ENCODE peak calls at places on chromosomes 12 and 14, in four cellular contexts. S is left ventricle myocardium inferior, P is Karpas-422, H is fibroblast of lung. D is an unnamed sample.

GRCh38 chr12:101372431-101372830 is 35.1 kb downstream of the ARL1 start:
- DNase-seq in S (no peak), P (peak), H (no peak), D (no peak)

GRCh38 chr12:47408171-47408871 is 297.5 kb downstream of the RPAP3 start:
- DNase-seq in S (no peak), P (peak), H (no peak), D (no peak)

GRCh38 chr14:65961004-65961403 is 525.2 kb upstream of the CCDC196 start:
- DNase-seq in S (peak), P (peak), H (peak), D (no peak)

GRCh38 chr12:105289114-105289904 is 41.2 kb upstream of the C12orf75 start:
- DNase-seq in S (no peak), P (no peak), H (peak), D (no peak)

GRCh38 chr12:121494093-121494787 is 86.6 kb downstream of the KDM2B start:
- DNase-seq in S (peak), P (peak), H (no peak), D (no peak)

GRCh38 chr14:24190416-24190815 is 1.8 kb upstream of the IPO4 start:
- DNase-seq in S (no peak), P (no peak), H (no peak), D (no peak)

GRCh38 chr12:71780207-71780822 is 25.7 kb downstream of the RAB21 start:
- DNase-seq in S (no peak), P (peak), H (peak), D (no peak)

GRCh38 chr12:65827827-65828231 is 3.5 kb downstream of the HMGA2 start:
- DNase-seq in S (no peak), P (no peak), H (peak), D (no peak)

GRCh38 chr12:133203344-133204263 is 22.3 kb downstream of the ZNF268 start:
- DNase-seq in S (no peak), P (no peak), H (peak), D (no peak)

GRCh38 chr14:49461529-49462401 is 124.4 kb downstream of the RPS29 start:
- DNase-seq in S (no peak), P (peak), H (peak), D (no peak)

GRCh38 chr14:105840266-105841021 is 314.1 kb downstream of the TMEM121 start:
- DNase-seq in S (no peak), P (no peak), H (no peak), D (no peak)

GRCh38 chr14:24172261-24172860 is 481 bp downstream of the REC8 start:
- DNase-seq in S (no peak), P (no peak), H (no peak), D (no peak)

GRCh38 chr12:127272864-127273263 is 994.1 kb upstream of the TMEM132C start:
- DNase-seq in S (no peak), P (no peak), H (peak), D (no peak)

GRCh38 chr12:21819678-21820077 is 45.2 kb upstream of the KCNJ8 start:
- DNase-seq in S (no peak), P (no peak), H (no peak), D (no peak)

GRCh38 chr14:102333795-102334415 is 14.4 kb downstream of the ZNF839 start:
- DNase-seq in S (no peak), P (no peak), H (no peak), D (no peak)

DNA sequence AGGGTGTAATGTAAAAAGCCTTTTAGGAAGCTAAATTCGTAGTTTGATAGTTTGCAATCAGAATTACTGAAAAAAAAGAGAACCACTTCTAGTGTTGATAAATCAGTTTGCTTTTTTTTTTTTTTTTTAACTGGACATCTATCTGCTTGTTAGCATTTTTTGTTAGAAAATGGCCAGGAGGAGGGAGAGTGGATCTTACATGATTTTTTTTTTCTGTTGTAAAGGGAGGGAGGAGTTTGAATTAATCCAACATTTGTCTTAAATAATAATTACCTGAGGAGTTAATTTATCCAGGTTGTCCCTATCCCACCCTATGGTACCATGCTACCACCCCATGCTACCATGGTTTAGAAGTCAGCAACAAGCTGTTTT is 1.2 kb downstream of the FBXO34 start:
- DNase-seq in S (no peak), P (peak), H (no peak), D (no peak)
- H3K27ac ChIP-seq in S (peak), P (peak), H (peak), D (peak)

GRCh38 chr12:79409562-79409961 is 281.2 kb downstream of the PAWR start:
- DNase-seq in S (no peak), P (no peak), H (peak), D (no peak)
- H3K27ac ChIP-seq in S (no peak), P (no peak), H (no peak), D (no peak)

DNA sequence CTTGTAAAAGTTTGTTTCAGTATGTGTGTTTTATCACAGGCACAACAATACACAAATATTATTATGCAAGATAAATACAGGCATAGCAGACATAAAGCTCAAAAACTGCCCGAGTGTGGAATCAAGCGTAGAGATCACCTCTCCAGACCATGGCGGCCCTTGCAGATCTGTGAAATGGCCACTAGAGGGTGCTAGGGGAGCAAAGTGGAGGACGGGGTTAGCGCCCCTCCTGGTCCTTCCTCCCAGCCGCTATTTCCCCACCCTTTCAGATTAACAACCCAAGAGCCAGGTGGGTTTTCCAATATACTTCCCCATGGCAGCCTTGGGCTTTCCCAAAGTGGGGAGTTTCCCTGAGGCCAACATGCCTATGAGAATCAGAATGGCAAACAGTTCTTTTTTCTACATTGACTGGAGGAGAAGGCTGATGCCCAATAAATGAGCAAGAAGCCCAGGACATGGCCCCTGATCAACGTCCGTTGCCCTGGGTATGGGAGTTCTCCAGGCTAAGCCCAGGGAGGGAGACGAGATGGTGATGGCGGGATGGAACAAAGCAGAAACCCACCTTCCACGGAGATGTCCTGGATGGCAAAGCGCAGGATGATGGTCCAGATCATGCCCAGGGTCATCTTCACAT is 67.4 kb downstream of the ACTN1 start:
- DNase-seq in S (peak), P (peak), H (peak), D (peak)
- H3K27ac ChIP-seq in S (no peak), P (no peak), H (peak), D (no peak)

DNA sequence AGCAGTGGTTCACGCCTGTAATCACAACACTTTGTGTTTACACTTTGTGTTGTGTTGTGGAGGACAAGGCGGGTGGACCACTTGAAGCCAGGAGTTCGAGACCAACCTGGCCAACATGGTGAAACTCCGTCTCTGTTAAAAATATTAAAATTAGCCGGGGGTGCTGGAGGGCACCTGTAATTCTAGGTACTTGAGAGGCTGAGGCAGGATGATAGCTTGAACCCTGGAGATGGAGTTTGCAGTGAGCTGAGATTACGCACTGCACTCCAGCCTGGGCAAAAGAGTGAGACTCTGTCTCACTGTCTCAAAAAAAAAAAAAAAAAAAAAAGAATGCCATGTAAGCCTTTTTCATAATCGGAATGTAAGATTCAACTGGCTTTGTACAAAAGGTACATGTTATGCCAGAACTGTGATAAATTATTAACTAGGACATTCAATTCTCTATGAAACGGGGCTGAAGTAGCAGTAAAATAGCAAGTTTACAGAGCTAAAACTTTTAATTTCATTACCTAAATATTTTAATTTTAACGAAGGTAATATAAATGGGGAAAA is 13.9 kb upstream of the PITPNM2 start:
- DNase-seq in S (no peak), P (no peak), H (no peak), D (no peak)
- H3K27ac ChIP-seq in S (no peak), P (no peak), H (no peak), D (no peak)

GRCh38 chr14:103503296-103503695 is 19.3 kb downstream of the CKB start:
- DNase-seq in S (no peak), P (no peak), H (no peak), D (no peak)

GRCh38 chr14:103502877-103503276 is 19.8 kb downstream of the CKB start:
- DNase-seq in S (no peak), P (no peak), H (no peak), D (no peak)

GRCh38 chr14:103501041-103501870 is 21.4 kb downstream of the CKB start:
- DNase-seq in S (no peak), P (no peak), H (no peak), D (no peak)

GRCh38 chr14:103500148-103500990 is 22.3 kb downstream of the CKB start:
- DNase-seq in S (peak), P (peak), H (peak), D (no peak)

GRCh38 chr14:103501921-103502669 is 20.5 kb downstream of the CKB start:
- DNase-seq in S (no peak), P (no peak), H (no peak), D (no peak)
- H3K27ac ChIP-seq in S (no peak), P (no peak), H (no peak), D (peak)

D was measured in caudate nucleus.